ENCODE peak calls at places on chromosomes 4 and X, in five cellular contexts. U is IMR-90, T is testis, I is fibroblast of lung, X is transverse colon. K is an unnamed sample.

GRCh38 chr4:15182600-15183222 is 180.4 kb downstream of the CPEB2 start:
- DNase-seq in T (no peak), X (no peak), U (no peak), I (peak; percentile 60), K (no peak)

GRCh38 chr4:10596586-10597285 is 87.8 kb downstream of the CLNK start:
- DNase-seq in T (no peak), I (peak; percentile 72), X (no peak), U (no peak), K (no peak)

GRCh38 chr4:69855822-69856221 is 4.1 kb downstream of the SULT1E1 start:
- DNase-seq in T (no peak), I (no peak), X (no peak), U (no peak), K (no peak)

GRCh38 chr4:85500110-85500867 is 25.3 kb downstream of the ARHGAP24 start:
- DNase-seq in U (no peak), T (no peak), X (no peak), I (no peak), K (no peak)

GRCh38 chr4:128286474-128287158 is 997 bp downstream of the PGRMC2 start:
- DNase-seq in X (no peak), I (peak; percentile 58), U (peak; percentile 61), T (no peak), K (peak; percentile 63)

GRCh38 chrX:131741103-131741581 is 197.3 kb downstream of the OR13H1 start:
- DNase-seq in I (peak; percentile 64), X (peak; percentile 91), T (no peak), U (peak; percentile 81), K (no peak)

GRCh38 chrX:18974993-18975392 is 8.9 kb downstream of the PHKA2 start:
- DNase-seq in I (no peak), X (no peak), T (no peak), U (no peak), K (no peak)

GRCh38 chr4:98506462-98507132 is 151.8 kb downstream of the TSPAN5 start:
- DNase-seq in U (no peak), T (no peak), I (no peak), X (no peak), K (no peak)

GRCh38 chr4:19429684-19430083 is 822.0 kb upstream of the SLIT2 start:
- DNase-seq in I (no peak), U (no peak), X (no peak), T (no peak), K (no peak)

GRCh38 chr4:56995525-56995924 is 16.8 kb downstream of the POLR2B start:
- DNase-seq in I (peak; percentile 97), U (peak; percentile 97), X (peak; percentile 53), T (peak; percentile 89), K (peak; percentile 60)

GRCh38 chrX:135389717-135390116 is 32.0 kb upstream of the SMIM10L2A start:
- DNase-seq in I (peak; percentile 1), U (no peak), X (no peak), T (no peak), K (peak; percentile 55)

GRCh38 chrX:17414839-17415238 is 39.8 kb downstream of the NHS start:
- DNase-seq in I (no peak), T (peak; percentile 65), X (peak; percentile 22), U (no peak), K (peak; percentile 40)

GRCh38 chr4:148166132-148166531 is 276.1 kb downstream of the NR3C2 start:
- DNase-seq in I (peak; percentile 4), X (no peak), U (no peak), T (peak; percentile 18), K (no peak)

GRCh38 chr4:103032575-103032974 is 13.1 kb upstream of the SLC9B1 start:
- DNase-seq in T (peak; percentile 48), I (peak; percentile 13), U (peak; percentile 32), X (peak; percentile 14), K (peak; percentile 53)

GRCh38 chrX:69524765-69525164 is 20.6 kb downstream of the NALF2 start:
- DNase-seq in X (no peak), I (no peak), U (no peak), T (no peak), K (no peak)

GRCh38 chr4:131499139-131499873 is 1649.8 kb upstream of the PCDH10 start:
- DNase-seq in T (no peak), X (no peak), I (peak; percentile 89), U (peak; percentile 35), K (peak; percentile 8)

GRCh38 chr4:79823148-79823763 is 249.8 kb downstream of the ANTXR2 start:
- DNase-seq in T (no peak), U (peak; percentile 58), I (peak; percentile 82), X (peak; percentile 31), K (peak; percentile 3)

GRCh38 chr4:155060419-155060818 is 148.0 kb upstream of the NPY2R start:
- DNase-seq in T (peak; percentile 34), U (no peak), I (no peak), X (no peak), K (no peak)

GRCh38 chrX:1528186-1528883 is 8.7 kb downstream of the P2RY8 start:
- DNase-seq in X (no peak), T (no peak), I (no peak), U (no peak), K (no peak)

GRCh38 chrX:134670241-134670811 is 12.1 kb upstream of the PLAC1 start:
- DNase-seq in I (peak; percentile 92), T (no peak), X (no peak), U (peak; percentile 83), K (peak; percentile 38)

GRCh38 chr4:6473264-6474052 is 1.0 kb upstream of the PPP2R2C start:
- DNase-seq in X (no peak), U (no peak), I (no peak), T (no peak), K (no peak)

GRCh38 chrX:130682990-130683389 is 220.0 kb downstream of the ENOX2 start:
- DNase-seq in U (peak; percentile 59), T (no peak), X (no peak), I (peak; percentile 59), K (no peak)

GRCh38 chrX:53383376-53384087 is 38.9 kb downstream of the SMC1A start:
- DNase-seq in T (peak; percentile 43), X (no peak), I (no peak), U (no peak), K (no peak)

GRCh38 chr4:7546152-7546808 is 111.5 kb upstream of the PSAPL1 start:
- DNase-seq in T (no peak), X (no peak), I (no peak), U (no peak), K (no peak)

GRCh38 chr4:96326846-96327245 is 487.0 kb downstream of the PDHA2 start:
- DNase-seq in U (no peak), X (no peak), I (no peak), T (no peak), K (no peak)

GRCh38 chr4:73311428-73311827 is 52.8 kb upstream of the ANKRD17 start:
- DNase-seq in T (no peak), U (peak; percentile 77), X (no peak), I (peak; percentile 41), K (peak; percentile 30)

GRCh38 chr4:15654556-15655222 is 468 bp downstream of the FBXL5 start:
- DNase-seq in X (peak; percentile 59), T (peak; percentile 69), U (peak; percentile 24), I (peak; percentile 41), K (peak; percentile 74)

GRCh38 chr4:76920715-76921114 is 22.8 kb upstream of the SOWAHB start:
- DNase-seq in U (no peak), I (no peak), X (no peak), T (no peak), K (no peak)

GRCh38 chr4:8536467-8536866 is 43.7 kb upstream of the GPR78 start:
- DNase-seq in I (no peak), U (no peak), T (no peak), X (no peak), K (no peak)

GRCh38 chrX:28717864-28718263 is 130.6 kb downstream of the IL1RAPL1 start:
- DNase-seq in I (no peak), X (no peak), U (no peak), T (no peak), K (no peak)

GRCh38 chr4:141702472-141703182 is 66.2 kb downstream of the IL15 start:
- DNase-seq in I (no peak), U (peak; percentile 49), X (no peak), T (no peak), K (peak; percentile 12)

GRCh38 chr4:186192068-186192751 is 843 bp downstream of the CYP4V2 start:
- DNase-seq in T (peak; percentile 71), X (peak; percentile 57), I (peak; percentile 56), U (peak; percentile 48), K (peak; percentile 37)

GRCh38 chr4:7761720-7762119 is 177.9 kb downstream of the AFAP1 start:
- DNase-seq in T (peak; percentile 90), X (peak; percentile 73), I (peak; percentile 50), U (peak; percentile 34), K (peak; percentile 84)

GRCh38 chrX:130120746-130121504 is 10.6 kb upstream of the ELF4 start:
- DNase-seq in U (peak; percentile 71), T (peak; percentile 78), X (peak; percentile 74), I (peak; percentile 75), K (peak; percentile 86)

DNA sequence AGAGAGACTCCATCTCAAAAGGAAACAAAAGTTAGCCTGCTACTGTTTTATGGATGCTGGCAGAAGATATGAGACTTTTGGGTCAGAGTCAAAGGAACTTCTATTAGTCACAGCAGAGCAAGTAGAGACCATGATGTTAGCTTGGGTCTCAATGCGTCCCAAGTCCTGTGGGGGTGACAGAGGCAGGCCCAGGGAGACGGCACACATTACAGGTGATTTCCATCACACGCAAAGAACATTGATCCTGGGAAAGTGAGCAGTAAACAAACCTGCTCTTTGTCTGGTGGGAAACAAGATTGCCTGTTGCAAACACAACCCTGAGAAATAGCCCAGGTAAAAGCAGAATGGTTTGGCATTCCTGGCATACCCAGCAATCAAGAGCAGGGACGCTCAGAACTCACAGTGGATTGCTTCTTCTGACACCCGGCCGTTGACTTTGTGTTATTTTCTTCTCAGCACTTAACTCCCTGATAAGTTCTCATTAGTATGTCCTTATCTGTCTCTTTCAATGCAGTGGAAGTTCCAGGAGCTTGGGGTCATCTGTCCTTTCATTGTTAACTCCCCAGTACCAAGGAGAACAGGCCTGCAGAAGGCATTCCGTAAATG is 51.2 kb upstream of the LGI2 start:
- DNase-seq in T (no peak), I (peak; percentile 15), X (no peak), U (no peak), K (no peak)
- H3K27me3 ChIP-seq in T (no peaks in the 10 kb centered on the region), I (peaks cover 5% of the 10 kb centered on the region), X (no peaks in the 10 kb centered on the region), U (peaks cover 35% of the 10 kb centered on the region), K (no peaks in the 10 kb centered on the region)

GRCh38 chrX:13937370-13938052 is 92.2 kb downstream of the GEMIN8 start:
- DNase-seq in T (no peak), I (peak; percentile 78), X (no peak), U (peak; percentile 53), K (no peak)

GRCh38 chrX:13938053-13938765 is 91.5 kb downstream of the GEMIN8 start:
- DNase-seq in I (peak; percentile 6), X (peak; percentile 19), T (peak; percentile 30), U (peak; percentile 2), K (peak; percentile 38)

GRCh38 chrX:13940646-13941045 is 89.0 kb downstream of the GEMIN8 start:
- DNase-seq in X (no peak), U (no peak), I (no peak), T (no peak), K (no peak)

GRCh38 chrX:13939741-13940597 is 89.7 kb downstream of the GEMIN8 start:
- DNase-seq in U (no peak), I (no peak), X (no peak), T (no peak), K (no peak)

GRCh38 chrX:13938766-13939530 is 90.7 kb downstream of the GEMIN8 start:
- DNase-seq in T (no peak), U (no peak), X (no peak), I (no peak), K (no peak)
- H3K27me3 ChIP-seq in T (no peaks in the 10 kb centered on the region), U (peaks cover 39% of the 10 kb centered on the region), X (peaks cover 13% of the 10 kb centered on the region), I (peaks cover 14% of the 10 kb centered on the region), K (no peaks in the 10 kb centered on the region)

GRCh38 chr4:4840351-4840750 is 19.1 kb upstream of the MSX1 start:
- DNase-seq in I (no peak), T (no peak), X (no peak), U (no peak), K (no peak)
- H3K27me3 ChIP-seq in I (no peaks in the 10 kb centered on the region), T (no peaks in the 10 kb centered on the region), X (peaks cover 10% of the 10 kb centered on the region), U (peaks cover 24% of the 10 kb centered on the region), K (peaks cover 8% of the 10 kb centered on the region)

GRCh38 chr4:706834-707598 is 1.4 kb downstream of the PCGF3 start:
- DNase-seq in T (no peak), I (no peak), X (no peak), U (no peak), K (no peak)
- H3K27me3 ChIP-seq in T (no peaks in the 10 kb centered on the region), I (no peaks in the 10 kb centered on the region), X (no peaks in the 10 kb centered on the region), U (peaks cover 6% of the 10 kb centered on the region), K (no peaks in the 10 kb centered on the region)